ENCODE peak calls at places on chromosomes 12 and 14, in eight cellular contexts. B is breast epithelium; A is endothelial cell; H is sigmoid colon; V is AG09319; E is SK-N-DZ; D is stimulated activated CD4-positive, alpha-beta T cell treated with anti-CD3 and anti-CD28 coated beads, Interleukin-1b, Interleukin-23, amount 100 ng/mL, for 24 hours; G is AG09309. O is an unnamed sample.
A peak's percentile ranks its signal among the peaks of the same experiment; 100 is the strongest.

GRCh38 chr12:4962539-4963486 is 53.1 kb downstream of the KCNA1 start:
- DNase-seq in B (no peak), D (no peak), E (peak; percentile 11), A (no peak), G (no peak), V (no peak), H (no peak), O (no peak)

GRCh38 chr14:38197001-38197760 is 10.5 kb upstream of the SSTR1 start:
- DNase-seq in D (no peak), V (peak; percentile 75), A (no peak), E (no peak), H (no peak), G (no peak), B (no peak), O (peak; percentile 19)

GRCh38 chr12:59999291-59999690 is 403.5 kb downstream of the SLC16A7 start:
- DNase-seq in A (no peak), H (no peak), B (no peak), D (no peak), V (no peak), G (no peak), E (no peak), O (no peak)

GRCh38 chr12:93892431-93893210 is 215.4 kb downstream of the CRADD start:
- DNase-seq in V (no peak), E (no peak), H (no peak), B (no peak), A (no peak), G (no peak), D (no peak), O (peak; percentile 61)

GRCh38 chr12:68612245-68612644 is 1.5 kb downstream of the RAP1B start:
- DNase-seq in E (no peak), H (no peak), D (no peak), A (no peak), B (no peak), V (no peak), G (no peak), O (no peak)

GRCh38 chr12:59716049-59716448 is 120.2 kb downstream of the SLC16A7 start:
- DNase-seq in A (no peak), G (no peak), V (no peak), D (no peak), E (no peak), H (no peak), B (no peak), O (no peak)

GRCh38 chr14:30417121-30417520 is 141.8 kb upstream of the G2E3 start:
- DNase-seq in G (no peak), A (no peak), B (no peak), D (no peak), E (no peak), V (no peak), H (no peak), O (no peak)

GRCh38 chr12:1629338-1630080 is 478 bp downstream of the WNT5B start:
- DNase-seq in H (no peak), D (no peak), B (no peak), V (no peak), A (peak; percentile 12), E (peak; percentile 67), G (no peak), O (peak; percentile 70)

GRCh38 chr12:56129210-56129691 is 1.2 kb downstream of the ESYT1 start:
- DNase-seq in G (no peak), E (peak; percentile 69), D (peak; percentile 56), A (peak; percentile 62), V (no peak), B (peak; percentile 62), H (peak; percentile 88), O (peak; percentile 81)

GRCh38 chr12:95641299-95641947 is 90.1 kb upstream of the USP44 start:
- DNase-seq in G (no peak), A (no peak), B (no peak), D (no peak), H (no peak), E (no peak), V (no peak), O (no peak)

GRCh38 chr14:59199614-59200013 is 11.1 kb downstream of the DAAM1 start:
- DNase-seq in A (no peak), G (no peak), H (no peak), E (no peak), V (no peak), D (no peak), B (no peak), O (no peak)

GRCh38 chr14:64778114-64778754 is 74.0 kb downstream of the PLEKHG3 start:
- DNase-seq in D (no peak), V (no peak), E (no peak), G (no peak), B (no peak), H (no peak), A (no peak), O (no peak)

GRCh38 chr12:81095470-81096232 is 17.8 kb downstream of the ACSS3 start:
- DNase-seq in V (no peak), D (no peak), G (no peak), H (no peak), B (no peak), A (no peak), E (no peak), O (no peak)

GRCh38 chr14:34324363-34324795 is 137.7 kb downstream of the SPTSSA start:
- DNase-seq in A (peak; percentile 55), E (peak; percentile 52), V (peak; percentile 14), H (no peak), B (no peak), G (peak; percentile 5), D (no peak), O (peak; percentile 44)

GRCh38 chr12:108112815-108113556 is 16.1 kb upstream of the WSCD2 start:
- DNase-seq in G (no peak), E (no peak), V (no peak), H (no peak), A (peak; percentile 31), D (no peak), B (peak; percentile 48), O (peak; percentile 30)

GRCh38 chr12:132145334-132145733 is 1.1 kb downstream of the NOC4L start:
- DNase-seq in G (no peak), H (no peak), D (no peak), B (no peak), A (no peak), E (no peak), V (no peak), O (no peak)

GRCh38 chr14:37864861-37865718 is 269.7 kb downstream of the TTC6 start:
- DNase-seq in V (peak; percentile 14), B (no peak), A (no peak), D (no peak), E (no peak), G (peak; percentile 75), H (peak; percentile 74), O (no peak)

GRCh38 chr12:132222096-132222807 is 78.0 kb downstream of the NOC4L start:
- DNase-seq in E (peak; percentile 62), A (peak; percentile 30), H (no peak), D (no peak), B (peak; percentile 22), V (no peak), G (no peak), O (peak; percentile 85)

GRCh38 chr12:27246774-27247173 is 2.7 kb downstream of the STK38L start:
- DNase-seq in G (no peak), H (no peak), V (no peak), A (no peak), D (no peak), E (no peak), B (no peak), O (no peak)